ENCODE peak calls at places on chromosomes 1 and 21, in ten cellular contexts. O is cardiac muscle cell; Z is Karpas-422; X is bronchial epithelial cell; S is SJSA1; F is tibial artery; P is A549; W is CD8-positive, alpha-beta memory T cell; J is heart right ventricle; N is Jurkat, Clone E6-1. D is an unnamed sample.

GRCh38 chr1:169368406-169368769 is 393 bp downstream of the BLZF1 start:
- DNase-seq in S (no peak), N (no peak), J (no peak), F (no peak), X (peak), P (no peak), Z (peak), O (peak), W (peak), D (peak)

GRCh38 chr21:33029512-33029921 is 3.8 kb downstream of the OLIG2 start:
- DNase-seq in W (no peak), P (no peak), Z (no peak), O (no peak), S (no peak), X (no peak), N (no peak), J (no peak), F (no peak), D (no peak)

GRCh38 chr21:34704119-34704518 is 35.3 kb downstream of the CLIC6 start:
- DNase-seq in J (no peak), P (no peak), W (no peak), N (no peak), S (no peak), Z (no peak), F (peak), X (no peak), O (no peak), D (no peak)

GRCh38 chr21:31279986-31280385 is 64.1 kb downstream of the TIAM1 start:
- DNase-seq in F (no peak), P (no peak), N (no peak), J (no peak), W (no peak), O (no peak), Z (no peak), X (no peak), S (no peak), D (no peak)

GRCh38 chr1:243851129-243851756 is 1.2 kb upstream of the AKT3 start:
- DNase-seq in F (no peak), X (peak), O (no peak), P (no peak), J (peak), W (no peak), S (no peak), N (no peak), Z (no peak), D (no peak)

GRCh38 chr1:38029081-38029681 is 16.6 kb downstream of the UTP11 start:
- DNase-seq in S (no peak), O (peak), W (no peak), F (no peak), Z (no peak), X (no peak), J (peak), N (no peak), P (no peak), D (peak)

GRCh38 chr1:181089017-181089776 is 697 bp downstream of the IER5 start:
- DNase-seq in N (no peak), F (no peak), X (no peak), S (no peak), Z (peak), J (no peak), W (no peak), O (peak), P (no peak), D (peak)

GRCh38 chr1:22870201-22870871 is 102.3 kb downstream of the LACTBL1 start:
- DNase-seq in J (peak), N (no peak), S (no peak), Z (no peak), X (peak), F (no peak), O (peak), W (no peak), P (no peak), D (no peak)

GRCh38 chr1:212984522-212985291 is 31.0 kb downstream of the ANGEL2 start:
- DNase-seq in Z (no peak), N (no peak), P (no peak), X (peak), J (no peak), F (no peak), O (no peak), W (no peak), S (no peak), D (no peak)

GRCh38 chr1:27687906-27688305 is 15.9 kb upstream of the IFI6 start:
- DNase-seq in X (no peak), W (no peak), N (no peak), S (no peak), J (no peak), P (no peak), F (no peak), O (no peak), Z (no peak), D (no peak)

DNA sequence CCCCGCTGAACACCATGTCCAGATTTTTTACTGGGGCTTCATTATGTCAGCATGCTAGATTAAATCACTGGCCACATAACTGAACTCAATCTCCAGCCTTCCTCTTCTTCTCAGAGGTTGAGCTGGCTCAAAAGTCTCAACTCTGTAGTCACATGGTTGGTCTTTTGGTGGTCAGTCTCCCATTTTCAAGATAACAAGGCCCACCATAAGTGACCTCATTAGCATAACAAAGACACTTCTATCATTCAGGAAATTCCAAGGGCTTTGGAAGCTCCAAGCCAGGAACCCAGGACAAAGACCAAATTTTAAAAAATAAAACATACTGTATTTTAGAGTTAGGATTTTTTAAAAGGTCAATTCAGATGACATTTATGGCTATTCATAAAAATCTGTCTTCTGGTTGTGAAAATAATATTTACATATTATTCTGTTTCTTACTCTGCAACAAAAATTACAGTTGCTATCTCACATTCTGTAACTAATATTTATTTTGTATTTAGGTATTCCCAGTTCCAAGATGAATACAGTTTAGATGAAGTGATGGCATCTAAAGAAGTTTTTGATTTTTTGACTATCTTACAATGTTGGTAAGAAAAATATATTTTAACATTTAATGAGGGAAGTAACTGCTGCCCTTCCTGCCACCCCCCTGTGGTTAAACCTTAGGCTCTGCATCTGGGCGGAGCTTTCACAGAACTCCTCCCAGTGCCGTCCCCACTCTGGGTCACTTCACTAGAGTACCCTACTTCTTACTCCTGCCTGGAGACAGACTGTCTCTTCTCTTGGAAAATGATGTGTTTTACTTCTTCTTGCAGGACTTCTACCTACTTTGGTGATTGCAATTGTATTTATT is 49.3 kb downstream of the SCP2 start:
- DNase-seq in S (no peak), F (no peak), P (no peak), O (no peak), J (no peak), X (no peak), Z (peak), N (no peak), W (no peak), D (peak)
- H3K4me3 ChIP-seq in S (no peak), F (no peak), P (no peak), O (no peak), J (no peak), X (no peak), Z (no peak), N (no peak), W (no peak), D (no peak)

GRCh38 chr1:107138767-107139445 is 1.9 kb upstream of the NTNG1 start:
- DNase-seq in S (no peak), F (no peak), P (no peak), X (peak), O (no peak), N (no peak), J (no peak), Z (no peak), W (no peak), D (no peak)
- H3K4me3 ChIP-seq in S (no peak), F (no peak), P (no peak), X (no peak), O (no peak), N (no peak), J (no peak), Z (no peak), W (no peak), D (no peak)

GRCh38 chr1:8135250-8135649 is 109.1 kb upstream of the ERRFI1 start:
- DNase-seq in S (no peak), X (no peak), N (no peak), W (no peak), Z (no peak), O (no peak), J (no peak), F (no peak), P (no peak), D (no peak)
- H3K4me3 ChIP-seq in S (no peak), X (no peak), N (no peak), W (no peak), Z (no peak), O (no peak), J (no peak), F (no peak), P (no peak), D (no peak)

DNA sequence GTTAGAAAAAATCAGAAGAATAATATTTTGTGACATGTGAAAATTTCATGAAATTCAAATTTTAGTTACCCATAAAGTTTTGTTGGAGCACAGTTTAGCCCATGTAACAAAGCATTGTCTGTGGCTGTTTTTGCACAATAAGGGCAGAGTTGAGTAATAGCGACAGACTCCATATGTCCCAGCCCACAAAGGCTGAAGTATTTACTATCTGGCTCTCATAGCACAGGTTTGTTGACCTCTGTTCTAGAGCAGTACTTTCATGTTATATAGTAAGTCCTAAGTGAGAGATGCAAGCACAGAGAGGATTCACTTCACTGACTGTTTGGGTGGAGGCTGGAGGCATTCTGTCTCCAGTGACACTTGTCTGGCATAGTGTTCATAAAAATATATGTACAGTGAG is 6.8 kb downstream of the LAMC1 start:
- DNase-seq in W (no peak), X (no peak), F (no peak), P (peak), O (no peak), N (no peak), S (no peak), J (no peak), Z (no peak), D (peak)
- H3K4me3 ChIP-seq in W (no peak), X (no peak), F (no peak), P (no peak), O (no peak), N (no peak), S (no peak), J (no peak), Z (no peak), D (no peak)

GRCh38 chr1:206032356-206033140 is 8.9 kb upstream of the CTSE start:
- DNase-seq in Z (no peak), N (no peak), X (no peak), F (no peak), O (no peak), J (no peak), S (peak), P (no peak), W (no peak), D (no peak)

GRCh38 chr1:206039046-206039929 is 13.7 kb upstream of the RHEX start:
- DNase-seq in J (no peak), W (no peak), S (no peak), P (no peak), N (no peak), Z (no peak), F (no peak), O (no peak), X (no peak), D (no peak)

GRCh38 chr1:206036661-206037455 is 13.2 kb upstream of the CTSE start:
- DNase-seq in N (no peak), J (no peak), W (no peak), F (no peak), P (no peak), O (no peak), Z (no peak), S (no peak), X (no peak), D (no peak)

GRCh38 chr1:206037521-206037920 is 13.8 kb upstream of the CTSE start:
- DNase-seq in F (no peak), Z (no peak), P (no peak), W (no peak), X (no peak), N (no peak), S (no peak), J (no peak), O (no peak), D (no peak)

GRCh38 chr1:206035027-206035426 is 11.3 kb upstream of the CTSE start:
- DNase-seq in P (no peak), Z (no peak), X (no peak), W (no peak), J (no peak), S (no peak), N (peak), O (no peak), F (no peak), D (no peak)
- H3K4me3 ChIP-seq in P (no peak), Z (no peak), X (no peak), W (no peak), J (no peak), S (no peak), N (peak), O (no peak), F (no peak), D (no peak)

GRCh38 chr1:153944822-153945117 is 1.7 kb downstream of the DENND4B start:
- DNase-seq in X (no peak), W (no peak), N (no peak), Z (peak), J (no peak), F (no peak), S (no peak), P (no peak), O (no peak), D (no peak)
- H3K4me3 ChIP-seq in X (no peak), W (peak), N (peak), Z (peak), J (peak), F (peak), S (no peak), P (peak), O (peak), D (peak)